ENCODE peak calls at places on chromosomes 12 and 14, in five cellular contexts. G is stimulated activated CD4-positive, alpha-beta T cell treated with anti-CD3 and anti-CD28 coated beads, Interleukin-1b, Interleukin-23, amount 100 ng/mL, for 24 hours; E is activated CD4-positive, alpha-beta T cell treated with anti-CD3 and anti-CD28 coated beads for 4 hours; P is SIG-M5; F is lung. T is an unnamed sample.
A peak's percentile ranks its signal among the peaks of the same experiment; 100 is the strongest.

GRCh38 chr12:91333966-91334365 is 151.3 kb upstream of the DCN start:
- DNase-seq in E (no peak), P (no peak), F (no peak), G (no peak), T (no peak)

GRCh38 chr14:32561520-32561919 is 232.4 kb downstream of the AKAP6 start:
- DNase-seq in E (no peak), P (no peak), F (no peak), G (no peak), T (no peak)

GRCh38 chr14:63542231-63542999 is 762 bp downstream of the PPP2R5E start:
- DNase-seq in F (peak; percentile 33), G (no peak), P (no peak), E (peak; percentile 4), T (no peak)

GRCh38 chr12:34347367-34347766 is 325.1 kb downstream of the ALG10 start:
- DNase-seq in E (no peak), F (no peak), G (no peak), P (no peak), T (no peak)

GRCh38 chr12:88562846-88563582 is 17.3 kb downstream of the KITLG start:
- DNase-seq in F (no peak), P (no peak), E (no peak), G (no peak), T (no peak)

GRCh38 chr14:88866305-88866704 is 41.9 kb downstream of the TTC8 start:
- DNase-seq in G (no peak), E (no peak), P (no peak), F (no peak), T (no peak)

GRCh38 chr12:19440019-19440858 is 947 bp downstream of the AEBP2 start:
- DNase-seq in F (peak; percentile 44), G (peak; percentile 18), E (peak; percentile 46), P (no peak), T (peak; percentile 66)

GRCh38 chr12:49549735-49550710 is 11.2 kb downstream of the KCNH3 start:
- DNase-seq in F (no peak), P (no peak), G (no peak), E (no peak), T (no peak)

GRCh38 chr14:39218171-39218769 is 15.4 kb upstream of the MIA2 start:
- DNase-seq in P (no peak), E (no peak), G (no peak), F (no peak), T (no peak)

GRCh38 chr14:95314609-95315008 is 5.1 kb downstream of the CLMN start:
- DNase-seq in G (no peak), F (no peak), P (no peak), E (no peak), T (peak; percentile 6)

GRCh38 chr12:71683633-71684032 is 2.2 kb upstream of the TMEM19 start:
- DNase-seq in P (no peak), F (no peak), E (no peak), G (no peak), T (no peak)

GRCh38 chr14:34052658-34053014 is 101.8 kb upstream of the EGLN3 start:
- DNase-seq in G (no peak), E (no peak), F (no peak), P (no peak), T (no peak)

GRCh38 chr14:24952851-24953666 is 96.9 kb downstream of the STXBP6 start:
- DNase-seq in P (no peak), F (no peak), G (no peak), E (no peak), T (no peak)

GRCh38 chr14:94322648-94323570 is at the start of gene SERPINA6:
- DNase-seq in P (no peak), E (no peak), F (no peak), G (no peak), T (no peak)